ENCODE peak calls at places on chromosome 17, in four cellular contexts. One of them, this sample, is unnamed.

GRCh38 chr17:16339959-16340358 is 13.3 kb downstream of the CENPV start:
- DNase-seq in ovary: no peak
- DNase-seq in endothelial cell: no peak
- DNase-seq in colonic mucosa: no peak
- DNase-seq in this sample: no peak

GRCh38 chr17:41697122-41697962 is 8.7 kb downstream of the EIF1 start:
- DNase-seq in colonic mucosa: peak; percentile 63
- DNase-seq in endothelial cell: no peak
- DNase-seq in ovary: peak; percentile 65
- DNase-seq in this sample: no peak

GRCh38 chr17:732788-733720 is 658 bp downstream of the TLCD3A start:
- DNase-seq in ovary: no peak
- DNase-seq in endothelial cell: no peak
- DNase-seq in colonic mucosa: peak; percentile 50
- DNase-seq in this sample: peak; percentile 49

GRCh38 chr17:77836557-77837041 is 121.9 kb upstream of the TNRC6C start:
- DNase-seq in colonic mucosa: no peak
- DNase-seq in endothelial cell: no peak
- DNase-seq in ovary: no peak
- DNase-seq in this sample: no peak

GRCh38 chr17:82830249-82830661 is 9.6 kb downstream of the ZNF750 start:
- DNase-seq in endothelial cell: no peak
- DNase-seq in colonic mucosa: no peak
- DNase-seq in ovary: peak; percentile 75
- DNase-seq in this sample: no peak

GRCh38 chr17:54177606-54178308 is 355.0 kb downstream of the KIF2B start:
- DNase-seq in ovary: no peak
- DNase-seq in colonic mucosa: no peak
- DNase-seq in endothelial cell: no peak
- DNase-seq in this sample: no peak

GRCh38 chr17:18988546-18989173 is 15.9 kb downstream of the FAM83G start:
- DNase-seq in endothelial cell: no peak
- DNase-seq in colonic mucosa: peak; percentile 82
- DNase-seq in ovary: no peak
- DNase-seq in this sample: no peak

GRCh38 chr17:45783593-45784292 is 377 bp upstream of the CRHR1 start:
- DNase-seq in colonic mucosa: no peak
- DNase-seq in ovary: no peak
- DNase-seq in endothelial cell: peak; percentile 8
- DNase-seq in this sample: no peak

GRCh38 chr17:41185001-41185400 is 290 bp upstream of the KRTAP4-1 start:
- DNase-seq in ovary: no peak
- DNase-seq in colonic mucosa: no peak
- DNase-seq in endothelial cell: no peak
- DNase-seq in this sample: no peak

GRCh38 chr17:82931696-82932060 is 91.9 kb upstream of the ZNF750 start:
- DNase-seq in endothelial cell: no peak
- DNase-seq in ovary: peak; percentile 86
- DNase-seq in colonic mucosa: peak; percentile 26
- DNase-seq in this sample: no peak

GRCh38 chr17:35167046-35167445 is 19.4 kb downstream of the UNC45B start:
- DNase-seq in ovary: no peak
- DNase-seq in colonic mucosa: no peak
- DNase-seq in endothelial cell: no peak
- DNase-seq in this sample: no peak

GRCh38 chr17:33504571-33504970 is 211.5 kb upstream of the ASIC2 start:
- DNase-seq in ovary: no peak
- DNase-seq in colonic mucosa: no peak
- DNase-seq in endothelial cell: no peak
- DNase-seq in this sample: no peak

GRCh38 chr17:77746901-77747620 is 211.4 kb upstream of the TNRC6C start:
- DNase-seq in ovary: no peak
- DNase-seq in colonic mucosa: no peak
- DNase-seq in endothelial cell: no peak
- DNase-seq in this sample: no peak

GRCh38 chr17:7502987-7503386 is 18.8 kb downstream of the POLR2A start:
- DNase-seq in colonic mucosa: no peak
- DNase-seq in endothelial cell: no peak
- DNase-seq in ovary: no peak
- DNase-seq in this sample: no peak

GRCh38 chr17:63911657-63912100 is 621 bp upstream of the CSHL1 start:
- DNase-seq in endothelial cell: peak; percentile 60
- DNase-seq in colonic mucosa: peak; percentile 41
- DNase-seq in ovary: peak; percentile 50
- DNase-seq in this sample: peak; percentile 40

GRCh38 chr17:8019161-8019560 is 16.7 kb downstream of the GUCY2D start:
- DNase-seq in endothelial cell: no peak
- DNase-seq in ovary: no peak
- DNase-seq in colonic mucosa: no peak
- DNase-seq in this sample: no peak

GRCh38 chr17:33292184-33292980 is 713 bp downstream of the ASIC2 start:
- DNase-seq in colonic mucosa: peak; percentile 62
- DNase-seq in ovary: no peak
- DNase-seq in endothelial cell: peak; percentile 57
- DNase-seq in this sample: no peak

GRCh38 chr17:13581925-13582324 is 19.8 kb downstream of the HS3ST3A1 start:
- DNase-seq in colonic mucosa: no peak
- DNase-seq in endothelial cell: no peak
- DNase-seq in ovary: no peak
- DNase-seq in this sample: no peak

GRCh38 chr17:29929006-29929543 is 953 bp downstream of the SSH2 start:
- DNase-seq in ovary: no peak
- DNase-seq in colonic mucosa: peak; percentile 61
- DNase-seq in endothelial cell: peak; percentile 17
- DNase-seq in this sample: peak; percentile 51

GRCh38 chr17:29931253-29931932 is 1.4 kb upstream of the SSH2 start:
- DNase-seq in endothelial cell: peak; percentile 50
- DNase-seq in colonic mucosa: peak; percentile 75
- DNase-seq in ovary: peak; percentile 51
- DNase-seq in this sample: peak; percentile 94

GRCh38 chr17:29927546-29927945 is 2.5 kb downstream of the SSH2 start:
- DNase-seq in endothelial cell: no peak
- DNase-seq in colonic mucosa: no peak
- DNase-seq in ovary: no peak
- DNase-seq in this sample: no peak

GRCh38 chr17:29930399-29931010 is 477 bp upstream of the SSH2 start:
- DNase-seq in ovary: no peak
- DNase-seq in endothelial cell: peak; percentile 15
- DNase-seq in colonic mucosa: peak; percentile 36
- DNase-seq in this sample: peak; percentile 7

DNA sequence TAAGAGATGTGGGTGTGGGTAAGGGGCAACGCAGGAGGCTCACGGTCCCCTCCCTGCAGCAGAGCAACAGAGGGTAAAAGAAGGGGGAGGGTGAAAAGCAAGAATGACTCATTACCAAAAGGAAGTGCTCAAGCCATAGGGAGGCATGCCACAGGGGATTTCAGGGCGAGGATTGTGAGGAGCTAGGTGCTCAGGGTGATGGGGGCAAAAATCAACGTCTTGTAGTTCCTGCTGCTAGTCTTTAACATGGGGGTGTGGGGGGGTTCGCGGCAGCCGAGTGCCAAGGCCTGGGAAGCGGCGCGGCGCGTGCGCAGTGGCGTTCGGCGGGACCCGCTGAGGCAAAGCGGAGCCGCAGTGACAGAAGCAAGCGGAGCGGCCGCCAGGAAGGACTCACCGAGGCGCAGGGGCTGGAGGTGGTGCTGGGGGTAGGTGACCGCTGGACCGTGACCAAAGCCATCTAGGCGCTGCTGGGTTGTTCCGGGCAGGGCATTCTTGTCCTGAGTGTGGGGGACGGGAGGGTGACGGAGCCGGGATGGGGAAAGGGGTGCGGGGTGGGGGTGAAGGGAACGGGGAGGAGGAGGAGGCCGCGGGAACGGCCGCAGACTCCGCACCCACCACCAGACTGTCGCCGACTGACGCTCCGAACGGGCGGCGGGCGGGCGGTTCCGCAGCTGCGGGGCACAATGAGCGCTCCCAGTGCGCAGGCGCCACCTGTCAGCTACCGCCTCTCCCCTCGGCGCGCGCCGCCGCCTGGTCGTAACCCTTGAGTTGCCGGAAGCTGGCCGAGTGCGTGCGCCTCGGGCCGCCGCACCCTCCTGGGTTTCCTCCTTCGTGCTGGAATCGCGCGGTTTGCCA is at the start of gene SSH2:
- DNase-seq in ovary: peak; percentile 81
- DNase-seq in colonic mucosa: peak; percentile 93
- DNase-seq in endothelial cell: peak; percentile 89
- DNase-seq in this sample: peak; percentile 96
- TF ChIP-seq CTCF in ovary: no peak
- TF ChIP-seq CTCF in colonic mucosa: no peak
- TF ChIP-seq CTCF in endothelial cell: no peak
- TF ChIP-seq CTCF in this sample: no peak

GRCh38 chr17:81401727-81402529 is 6.7 kb downstream of the BAHCC1 start:
- DNase-seq in colonic mucosa: peak; percentile 62
- DNase-seq in endothelial cell: no peak
- DNase-seq in ovary: no peak
- DNase-seq in this sample: no peak
- TF ChIP-seq CTCF in colonic mucosa: peak; percentile 15
- TF ChIP-seq CTCF in endothelial cell: no peak
- TF ChIP-seq CTCF in ovary: no peak
- TF ChIP-seq CTCF in this sample: peak; percentile 5

GRCh38 chr17:43090022-43090421 is 35.1 kb downstream of the BRCA1 start:
- DNase-seq in ovary: no peak
- DNase-seq in colonic mucosa: no peak
- DNase-seq in endothelial cell: no peak
- DNase-seq in this sample: no peak

GRCh38 chr17:43079578-43080302 is 45.4 kb downstream of the BRCA1 start:
- DNase-seq in colonic mucosa: peak; percentile 40
- DNase-seq in endothelial cell: no peak
- DNase-seq in ovary: no peak
- DNase-seq in this sample: no peak

GRCh38 chr17:43085489-43085888 is 39.7 kb downstream of the BRCA1 start:
- DNase-seq in colonic mucosa: no peak
- DNase-seq in ovary: no peak
- DNase-seq in endothelial cell: no peak
- DNase-seq in this sample: no peak
- TF ChIP-seq CTCF in colonic mucosa: no peak
- TF ChIP-seq CTCF in ovary: no peak
- TF ChIP-seq CTCF in endothelial cell: no peak
- TF ChIP-seq CTCF in this sample: no peak

GRCh38 chr17:66915204-66915611 is 49.3 kb upstream of the CACNG4 start:
- DNase-seq in colonic mucosa: peak; percentile 58
- DNase-seq in ovary: no peak
- DNase-seq in endothelial cell: no peak
- DNase-seq in this sample: peak; percentile 21
- TF ChIP-seq CTCF in colonic mucosa: peak; percentile 39
- TF ChIP-seq CTCF in ovary: no peak
- TF ChIP-seq CTCF in endothelial cell: no peak
- TF ChIP-seq CTCF in this sample: no peak

GRCh38 chr17:68431661-68432071 is 25.6 kb downstream of the WIPI1 start:
- DNase-seq in endothelial cell: peak; percentile 22
- DNase-seq in ovary: no peak
- DNase-seq in colonic mucosa: peak; percentile 15
- DNase-seq in this sample: peak; percentile 62
- TF ChIP-seq CTCF in endothelial cell: no peak
- TF ChIP-seq CTCF in ovary: no peak
- TF ChIP-seq CTCF in colonic mucosa: no peak
- TF ChIP-seq CTCF in this sample: peak; percentile 32

DNA sequence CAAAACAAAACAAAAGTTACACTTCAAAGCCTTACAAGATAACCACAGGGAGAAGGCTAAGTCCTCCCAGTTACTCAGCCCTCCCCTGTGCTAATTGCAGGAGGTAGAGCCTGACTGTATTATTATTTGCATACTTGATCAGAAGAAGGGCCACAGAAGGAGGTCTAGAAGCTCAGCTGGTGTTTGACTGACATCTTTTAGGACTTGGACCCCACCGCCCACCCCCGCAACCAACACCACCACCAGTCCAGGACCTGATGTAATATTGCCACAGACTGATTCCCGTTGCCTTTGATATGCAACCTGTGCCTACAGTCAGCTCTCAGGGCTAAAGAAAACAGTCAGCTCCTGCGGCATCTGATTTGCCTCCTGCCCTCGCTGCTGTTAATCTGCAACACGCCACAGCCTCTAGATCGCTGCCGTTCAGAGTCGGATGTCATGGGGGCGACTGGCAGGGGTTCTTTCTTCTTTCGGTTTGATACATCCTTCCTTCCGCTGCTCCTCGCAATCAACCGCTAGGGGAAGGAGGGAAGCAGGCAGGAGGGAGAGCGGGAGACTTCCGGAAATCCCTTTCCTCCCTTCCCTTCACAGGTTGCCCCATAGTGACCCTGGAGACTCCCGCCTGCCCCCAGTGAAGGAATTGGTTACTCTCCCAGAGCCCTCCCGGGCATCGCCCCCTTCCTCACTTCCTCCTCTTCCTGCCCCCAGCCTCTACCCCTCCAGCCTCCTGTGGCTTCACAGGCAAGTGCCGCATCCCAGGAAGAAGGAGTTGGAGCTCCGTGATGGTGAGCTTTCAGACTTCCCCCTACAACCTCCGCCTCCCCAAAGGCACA is 90.5 kb upstream of the SOX9 start:
- DNase-seq in endothelial cell: peak; percentile 66
- DNase-seq in colonic mucosa: peak; percentile 37
- DNase-seq in ovary: no peak
- DNase-seq in this sample: peak; percentile 83
- TF ChIP-seq CTCF in endothelial cell: no peak
- TF ChIP-seq CTCF in colonic mucosa: peak; percentile 21
- TF ChIP-seq CTCF in ovary: no peak
- TF ChIP-seq CTCF in this sample: peak; percentile 36

DNA sequence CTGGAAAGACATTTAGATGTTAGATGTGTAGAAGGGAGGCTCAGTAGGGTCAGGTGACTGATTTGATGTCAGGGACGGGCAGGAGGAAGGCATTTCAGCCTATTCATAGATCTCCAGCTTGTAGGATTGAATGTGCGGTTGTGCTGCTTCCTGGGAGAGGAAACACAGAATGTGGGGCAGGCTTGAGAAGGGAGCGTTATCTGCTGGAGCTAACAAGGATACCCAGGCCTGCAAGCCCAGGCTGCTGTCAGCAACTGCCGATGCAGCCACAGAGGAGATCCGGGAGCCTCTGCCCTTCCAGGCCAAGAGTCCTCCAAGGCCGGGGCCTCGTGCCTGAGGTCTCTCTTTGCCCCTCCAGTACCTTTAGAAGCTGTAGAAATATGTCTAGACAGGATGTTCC is 205.6 kb downstream of the SPECC1 start:
- DNase-seq in endothelial cell: no peak
- DNase-seq in ovary: no peak
- DNase-seq in colonic mucosa: no peak
- DNase-seq in this sample: no peak
- TF ChIP-seq CTCF in endothelial cell: no peak
- TF ChIP-seq CTCF in ovary: no peak
- TF ChIP-seq CTCF in colonic mucosa: no peak
- TF ChIP-seq CTCF in this sample: no peak

GRCh38 chr17:38747385-38748328 is 479 bp downstream of the PCGF2 start:
- DNase-seq in endothelial cell: peak; percentile 55
- DNase-seq in colonic mucosa: peak; percentile 71
- DNase-seq in ovary: peak; percentile 81
- DNase-seq in this sample: peak; percentile 53
- TF ChIP-seq CTCF in endothelial cell: no peak
- TF ChIP-seq CTCF in colonic mucosa: no peak
- TF ChIP-seq CTCF in ovary: no peak
- TF ChIP-seq CTCF in this sample: peak; percentile 18

GRCh38 chr17:58487589-58488427 is at the start of gene HSF5:
- DNase-seq in ovary: no peak
- DNase-seq in colonic mucosa: no peak
- DNase-seq in endothelial cell: peak; percentile 56
- DNase-seq in this sample: peak; percentile 56
- TF ChIP-seq CTCF in ovary: no peak
- TF ChIP-seq CTCF in colonic mucosa: no peak
- TF ChIP-seq CTCF in endothelial cell: peak; percentile 42
- TF ChIP-seq CTCF in this sample: peak; percentile 38

GRCh38 chr17:47733047-47733413 is at the start of gene TBX21:
- DNase-seq in ovary: no peak
- DNase-seq in colonic mucosa: peak; percentile 59
- DNase-seq in endothelial cell: peak; percentile 61
- DNase-seq in this sample: peak; percentile 94
- TF ChIP-seq CTCF in ovary: no peak
- TF ChIP-seq CTCF in colonic mucosa: no peak
- TF ChIP-seq CTCF in endothelial cell: peak; percentile 33
- TF ChIP-seq CTCF in this sample: peak; percentile 37